ENCODE peak calls at places on chromosomes 11 and 22, in six cellular contexts. P, A, X, N, H and S are unnamed samples.
A peak's percentile ranks its signal among the peaks of the same experiment; 100 is the strongest.

GRCh38 chr11:81874627-81875026 is 859.0 kb downstream of the FAM181B start:
- DNase-seq in P (no peak), A (no peak), X (no peak), N (no peak), H (no peak), S (peak; percentile 24)

GRCh38 chr11:16248248-16248647 is 108.1 kb downstream of the SOX6 start:
- DNase-seq in P (no peak), A (no peak), X (no peak), N (no peak), H (no peak), S (no peak)

GRCh38 chr11:120516461-120517389 is 5.2 kb downstream of the GRIK4 start:
- DNase-seq in P (no peak), A (no peak), X (no peak), N (no peak), H (no peak), S (peak; percentile 53)

GRCh38 chr11:74327076-74327475 is 15.6 kb upstream of the P4HA3 start:
- DNase-seq in P (no peak), A (no peak), X (no peak), N (no peak), H (no peak), S (no peak)

GRCh38 chr11:116189378-116190170 is 583.2 kb downstream of the BUD13 start:
- DNase-seq in P (no peak), A (no peak), X (no peak), N (no peak), H (no peak), S (peak; percentile 62)

GRCh38 chr11:119509969-119510401 is 87.0 kb upstream of the THY1 start:
- DNase-seq in P (no peak), A (no peak), X (peak; percentile 92), N (no peak), H (peak; percentile 80), S (no peak)

GRCh38 chr11:23556163-23556750 is 696.0 kb upstream of the CCDC179 start:
- DNase-seq in P (no peak), A (no peak), X (no peak), N (no peak), H (no peak), S (peak; percentile 73)

GRCh38 chr11:46673713-46674462 is 26.5 kb downstream of the ARHGAP1 start:
- DNase-seq in P (no peak), A (no peak), X (no peak), N (no peak), H (no peak), S (peak; percentile 22)

GRCh38 chr22:43520632-43521039 is 108.8 kb downstream of the MPPED1 start:
- DNase-seq in P (no peak), A (no peak), X (no peak), N (no peak), H (no peak), S (no peak)

GRCh38 chr11:61716478-61717285 is 35.8 kb upstream of the MYRF start:
- DNase-seq in P (no peak), A (no peak), X (no peak), N (no peak), H (no peak), S (peak; percentile 61)

GRCh38 chr22:22884888-22885840 is 2.5 kb upstream of the IGLL5 start:
- DNase-seq in P (no peak), A (no peak), X (no peak), N (peak; percentile 20), H (no peak), S (no peak)

GRCh38 chr11:104614117-104614716 is 284.0 kb downstream of the CASP12 start:
- DNase-seq in P (no peak), A (no peak), X (no peak), N (no peak), H (no peak), S (no peak)

GRCh38 chr11:31803813-31804438 is 7.2 kb downstream of the PAX6 start:
- DNase-seq in P (no peak), A (no peak), X (no peak), N (peak; percentile 30), H (no peak), S (peak; percentile 57)

GRCh38 chr11:66956689-66957290 is 1.4 kb downstream of the PC start:
- DNase-seq in P (no peak), A (no peak), X (peak; percentile 97), N (peak; percentile 47), H (peak; percentile 92), S (peak; percentile 90)

GRCh38 chr22:44442186-44442465 is 55.9 kb downstream of the RTL6 start:
- DNase-seq in P (no peak), A (no peak), X (no peak), N (peak; percentile 18), H (no peak), S (no peak)

GRCh38 chr11:7534030-7534378 is 20.2 kb downstream of the PPFIBP2 start:
- DNase-seq in P (no peak), A (no peak), X (no peak), N (no peak), H (no peak), S (no peak)

GRCh38 chr22:29870574-29870973 is 12.4 kb upstream of the MTMR3 start:
- DNase-seq in P (no peak), A (no peak), X (no peak), N (no peak), H (no peak), S (no peak)

DNA sequence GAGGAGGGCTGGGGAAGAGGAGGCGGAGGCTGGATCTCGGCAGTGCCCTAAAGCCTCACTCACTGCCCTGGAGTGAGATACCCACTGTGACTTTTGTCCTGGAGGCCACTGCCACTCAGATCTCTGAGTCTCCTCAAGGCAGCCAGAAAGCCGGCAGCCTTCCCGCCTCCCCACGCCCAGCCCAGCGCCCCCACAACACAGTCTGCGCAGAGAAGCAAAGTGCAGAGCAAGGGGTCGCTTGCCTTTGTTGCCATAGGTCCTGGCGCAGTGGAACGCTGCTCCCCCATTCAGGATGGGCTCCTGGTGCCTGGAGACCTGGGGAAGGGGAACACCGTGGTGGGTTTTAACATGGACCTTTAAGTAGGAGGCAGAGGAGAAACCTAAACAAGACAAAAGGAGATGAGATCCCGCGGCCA is 17.6 kb downstream of the PATZ1 start:
- DNase-seq in P (no peak), A (no peak), X (no peak), N (no peak), H (no peak), S (no peak)
- H3K18ac ChIP-seq in P (no peak overlapping the region), A (no peak overlapping the region), X (no peak overlapping the region), N (no peak overlapping the region), H (no peak overlapping the region), S (no peak overlapping the region)

GRCh38 chr11:33773399-33774355 is 643 bp downstream of the FBXO3 start:
- DNase-seq in P (no peak), A (no peak), X (peak; percentile 43), N (no peak), H (peak; percentile 24), S (no peak)
- H3K18ac ChIP-seq in P (peak overlapping the region; percentile 57), A (peak overlapping the region; percentile 75), X (peak overlapping the region; percentile 71), N (peak overlapping the region; percentile 95), H (peak overlapping the region; percentile 93), S (peak overlapping the region; percentile 73)

DNA sequence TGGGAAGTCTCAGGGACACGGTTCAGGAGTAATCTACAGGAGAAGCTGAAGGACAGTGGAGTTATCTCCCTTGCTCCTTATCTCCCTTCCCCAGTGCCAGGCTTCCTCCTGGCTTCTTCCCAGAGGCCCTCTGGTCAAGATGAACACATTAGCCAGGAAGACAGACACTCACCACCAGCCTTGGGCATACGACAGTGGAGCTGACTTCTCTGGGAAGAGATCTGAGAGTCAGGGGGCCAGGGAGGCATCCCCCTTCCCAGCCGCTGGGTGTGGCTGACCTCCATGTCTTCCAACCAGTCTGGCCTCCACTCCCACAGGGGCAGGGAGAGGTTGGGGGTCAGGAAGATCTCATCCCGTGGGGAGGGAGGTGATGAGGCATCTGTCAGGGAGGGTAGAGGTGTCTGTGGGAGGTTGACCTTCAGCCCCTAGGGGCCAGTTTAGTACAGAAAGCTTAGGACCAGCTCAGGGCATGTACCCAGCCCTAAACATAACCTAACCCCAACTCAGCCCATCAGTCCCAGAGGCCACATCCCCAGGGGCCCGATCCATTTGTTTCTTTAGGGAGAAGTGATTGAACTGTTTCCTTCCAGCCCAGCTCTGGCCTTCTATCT is 12.7 kb downstream of the ROBO4 start:
- DNase-seq in P (no peak), A (no peak), X (no peak), N (no peak), H (no peak), S (no peak)
- H3K18ac ChIP-seq in P (no peak overlapping the region), A (no peak overlapping the region), X (no peak overlapping the region), N (no peak overlapping the region), H (no peak overlapping the region), S (no peak overlapping the region)

GRCh38 chr11:63840356-63841060 is 1.6 kb downstream of the MARK2 start:
- DNase-seq in P (no peak), A (no peak), X (no peak), N (no peak), H (no peak), S (no peak)

GRCh38 chr11:63841554-63841953 is 2.6 kb downstream of the MARK2 start:
- DNase-seq in P (no peak), A (no peak), X (peak; percentile 22), N (peak; percentile 65), H (peak; percentile 29), S (peak; percentile 84)

GRCh38 chr11:63838150-63838681 is 694 bp upstream of the MARK2 start:
- DNase-seq in P (no peak), A (no peak), X (no peak), N (peak; percentile 52), H (no peak), S (peak; percentile 46)

GRCh38 chr11:63838682-63839507 is at the start of gene MARK2:
- DNase-seq in P (peak; percentile 97), A (peak; percentile 99), X (peak; percentile 96), N (peak; percentile 98), H (peak; percentile 98), S (peak; percentile 99)

GRCh38 chr11:63839508-63840355 is 822 bp downstream of the MARK2 start:
- DNase-seq in P (no peak), A (no peak), X (no peak), N (no peak), H (peak; percentile 30), S (no peak)
- H3K18ac ChIP-seq in P (peak overlapping the region; percentile 52), A (peak overlapping the region; percentile 93), X (no peak overlapping the region), N (no peak overlapping the region), H (peak overlapping the region; percentile 97), S (peak overlapping the region; percentile 65)

DNA sequence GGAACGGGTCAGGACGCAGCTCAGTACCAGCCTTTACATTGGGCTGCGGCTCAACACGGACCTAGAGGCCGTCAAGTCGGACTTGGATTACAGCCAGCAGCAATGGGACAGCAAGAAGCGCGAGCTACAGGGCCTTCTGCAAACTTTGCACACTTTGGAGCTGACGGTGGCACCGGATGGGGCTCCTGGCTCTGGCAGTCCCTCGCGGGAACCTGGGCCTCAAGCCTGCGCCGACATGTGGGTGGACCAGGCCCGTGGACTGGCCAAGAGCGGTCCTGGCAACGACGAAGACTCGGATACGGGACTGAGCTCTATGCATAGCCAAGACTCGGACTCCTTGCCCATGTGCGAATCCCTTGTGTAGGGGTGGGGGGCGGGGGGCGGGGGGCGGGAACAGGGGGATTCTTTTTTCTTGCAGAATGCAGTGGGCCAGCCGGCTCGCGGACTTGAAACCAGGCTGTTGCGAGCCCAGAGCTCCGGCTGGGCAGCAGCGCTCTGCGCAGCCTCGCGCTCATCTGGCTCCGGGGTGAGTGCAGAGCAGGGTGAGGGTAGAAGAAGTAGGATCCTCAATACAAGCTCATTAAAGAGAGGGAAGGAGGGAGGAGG is 1.7 kb downstream of the RASSF10 start:
- DNase-seq in P (no peak), A (peak; percentile 53), X (no peak), N (peak; percentile 65), H (no peak), S (peak; percentile 57)
- H3K18ac ChIP-seq in P (peak overlapping the region; percentile 35), A (peak overlapping the region; percentile 98), X (no peak overlapping the region), N (no peak overlapping the region), H (no peak overlapping the region), S (peak overlapping the region; percentile 13)

DNA sequence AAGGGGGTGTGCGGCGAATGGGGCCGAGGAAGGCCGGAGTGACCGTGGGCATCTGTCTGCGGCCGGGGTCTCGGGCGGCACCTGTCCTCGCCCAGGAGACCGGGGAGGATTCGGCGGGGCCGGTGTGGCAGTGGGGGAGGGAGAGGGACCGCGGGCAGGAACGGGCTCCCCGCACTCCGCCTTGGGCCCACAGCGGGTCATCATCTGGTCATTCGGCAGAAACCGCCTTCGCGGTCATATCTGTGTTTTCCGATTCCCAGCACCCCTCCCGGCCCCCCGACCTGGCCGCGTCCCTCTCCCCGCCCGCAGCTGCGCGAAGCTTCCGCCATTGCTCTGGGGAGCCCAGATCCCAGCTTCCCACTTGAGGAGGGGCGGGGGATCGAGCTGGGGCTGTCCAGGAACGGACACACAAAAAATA is 824 bp upstream of the CBX6 start:
- DNase-seq in P (no peak), A (no peak), X (peak; percentile 32), N (peak; percentile 69), H (peak; percentile 61), S (peak; percentile 51)
- H3K18ac ChIP-seq in P (peak overlapping the region; percentile 73), A (peak overlapping the region; percentile 90), X (peak overlapping the region; percentile 70), N (peak overlapping the region; percentile 71), H (peak overlapping the region; percentile 97), S (peak overlapping the region; percentile 46)